ENCODE peak calls at places on chromosomes 11 and 22, in eight cellular contexts. K, N, L, M, R, D, A and Q are unnamed samples.

GRCh38 chr11:45473491-45473890 is 187.3 kb upstream of the SYT13 start:
- DNase-seq in K (no peak), N (no peak), L (no peak), M (peak), R (no peak), D (no peak), A (no peak), Q (no peak)

GRCh38 chr22:50473855-50474671 is 772 bp downstream of the SBF1 start:
- DNase-seq in K (peak), N (peak), L (peak), M (peak), R (peak), D (no peak), A (no peak), Q (no peak)

GRCh38 chr22:44305455-44305854 is 7.3 kb downstream of the SHISAL1 start:
- DNase-seq in K (no peak), N (no peak), L (no peak), M (no peak), R (no peak), D (no peak), A (no peak), Q (no peak)

GRCh38 chr11:9573775-9574555 is 495 bp downstream of the WEE1 start:
- DNase-seq in K (peak), N (peak), L (no peak), M (no peak), R (no peak), D (no peak), A (no peak), Q (no peak)

GRCh38 chr11:116078101-116078561 is 573.9 kb upstream of the CADM1 start:
- DNase-seq in K (no peak), N (no peak), L (no peak), M (peak), R (peak), D (peak), A (no peak), Q (no peak)

GRCh38 chr11:118532091-118532490 is 1.1 kb downstream of the TMEM25 start:
- DNase-seq in K (no peak), N (no peak), L (no peak), M (no peak), R (no peak), D (no peak), A (no peak), Q (no peak)

GRCh38 chr11:68314886-68315580 is 2.6 kb downstream of the LRP5 start:
- DNase-seq in K (no peak), N (peak), L (peak), M (no peak), R (peak), D (no peak), A (peak), Q (no peak)

GRCh38 chr11:1872267-1872985 is 19.3 kb downstream of the PRR33 start:
- DNase-seq in K (no peak), N (no peak), L (no peak), M (no peak), R (no peak), D (no peak), A (no peak), Q (no peak)

GRCh38 chr22:27801197-27801615 is 350 bp downstream of the MN1 start:
- DNase-seq in K (peak), N (peak), L (peak), M (peak), R (peak), D (no peak), A (no peak), Q (no peak)

GRCh38 chr22:39215070-39215396 is 29.7 kb downstream of the PDGFB start:
- DNase-seq in K (no peak), N (no peak), L (no peak), M (no peak), R (no peak), D (no peak), A (no peak), Q (no peak)

GRCh38 chr11:130705670-130706421 is 210.4 kb downstream of the SNX19 start:
- DNase-seq in K (no peak), N (no peak), L (no peak), M (no peak), R (no peak), D (no peak), A (no peak), Q (no peak)

GRCh38 chr22:49042066-49042465 is 785.6 kb downstream of the BRD1 start:
- DNase-seq in K (no peak), N (no peak), L (no peak), M (no peak), R (no peak), D (no peak), A (no peak), Q (no peak)

GRCh38 chr11:62122076-62122475 is 1.7 kb upstream of the INCENP start:
- DNase-seq in K (no peak), N (no peak), L (no peak), M (peak), R (peak), D (no peak), A (no peak), Q (no peak)

GRCh38 chr11:62125316-62125715 is 1.5 kb downstream of the INCENP start:
- DNase-seq in K (no peak), N (no peak), L (no peak), M (no peak), R (no peak), D (no peak), A (no peak), Q (no peak)

GRCh38 chr11:62123669-62124185 is at the start of gene INCENP:
- DNase-seq in K (peak), N (peak), L (peak), M (peak), R (peak), D (peak), A (peak), Q (peak)

GRCh38 chr11:62125881-62126280 is 2.1 kb downstream of the INCENP start:
- DNase-seq in K (no peak), N (no peak), L (no peak), M (no peak), R (peak), D (no peak), A (no peak), Q (no peak)

DNA sequence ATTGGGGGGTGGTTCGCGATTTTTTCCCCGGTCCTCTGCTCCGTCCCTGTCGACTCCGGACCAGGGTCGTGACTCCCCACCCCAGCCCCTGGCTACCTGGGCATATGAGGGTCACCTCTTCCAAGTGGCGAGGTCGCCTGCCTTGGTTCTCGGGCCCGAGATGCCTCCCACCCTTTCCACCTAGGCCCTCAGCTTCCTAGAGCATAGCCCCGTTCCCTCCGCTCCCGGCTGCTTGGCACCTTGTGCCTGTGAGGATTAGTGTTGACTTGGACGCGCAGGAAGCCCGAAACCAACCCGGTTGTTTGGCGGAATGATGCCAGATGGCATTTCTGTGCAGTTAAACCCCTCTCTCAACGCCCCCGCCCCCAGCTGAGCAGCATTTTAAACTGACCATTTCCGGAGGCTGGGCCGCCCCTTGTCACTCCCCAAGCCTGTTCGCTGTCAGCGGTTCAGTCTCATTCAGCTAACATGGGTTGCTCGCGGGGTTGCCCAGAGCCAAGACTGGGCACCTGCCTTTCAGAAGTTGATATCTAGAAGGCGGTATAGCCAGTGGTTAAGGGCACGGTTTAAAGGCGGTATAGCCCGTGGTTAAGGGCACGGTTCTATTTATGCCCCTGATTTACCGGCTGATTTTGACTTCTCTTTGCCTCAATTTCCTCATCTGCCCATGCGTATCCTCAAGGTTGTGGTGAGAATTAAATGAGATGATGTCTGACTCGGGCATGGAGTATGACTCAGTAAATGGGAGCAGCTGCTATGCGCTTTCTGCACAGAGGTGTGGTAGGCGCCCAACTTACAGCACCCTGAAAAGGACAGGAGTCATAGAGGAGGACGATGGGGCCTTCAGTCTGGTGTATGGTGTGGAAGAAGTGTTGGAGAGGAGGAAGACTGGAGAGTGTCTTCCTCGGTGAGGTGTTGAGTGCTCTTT is 639 bp downstream of the INCENP start:
- DNase-seq in K (no peak), N (peak), L (peak), M (peak), R (peak), D (no peak), A (peak), Q (no peak)
- TF ChIP-seq POLR2AphosphoS5 in K (no peak), N (no peak), L (no peak), M (no peak), R (no peak), D (no peak), A (no peak), Q (no peak)

GRCh38 chr11:62552931-62553838 is 6.6 kb upstream of the AHNAK start:
- DNase-seq in K (peak), N (peak), L (peak), M (peak), R (peak), D (peak), A (peak), Q (no peak)
- TF ChIP-seq POLR2AphosphoS5 in K (peak), N (peak), L (peak), M (no peak), R (peak), D (peak), A (peak), Q (no peak)

GRCh38 chr11:80668039-80668438 is 1227.2 kb upstream of the TENM4 start:
- DNase-seq in K (no peak), N (no peak), L (no peak), M (peak), R (no peak), D (no peak), A (no peak), Q (no peak)

DNA sequence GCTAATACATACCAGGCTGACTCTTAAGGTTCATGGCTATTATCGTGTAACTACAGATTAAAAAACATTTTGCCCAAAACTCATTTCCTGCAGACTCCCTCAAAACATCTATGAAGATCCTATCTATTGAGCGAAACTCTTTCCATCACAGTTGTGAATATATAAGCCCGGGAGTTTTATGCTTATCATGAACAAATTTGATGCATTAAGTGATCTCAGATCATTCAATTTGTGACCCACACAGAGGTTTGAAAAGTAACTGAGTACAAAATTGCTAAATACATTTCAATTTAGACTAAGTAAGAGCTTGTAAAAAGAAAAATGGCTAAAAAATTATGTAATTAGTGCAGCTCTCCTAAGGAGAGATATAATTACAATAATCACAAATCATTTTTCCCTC is 1228.8 kb upstream of the TENM4 start:
- DNase-seq in K (no peak), N (no peak), L (no peak), M (no peak), R (no peak), D (no peak), A (no peak), Q (no peak)
- TF ChIP-seq POLR2AphosphoS5 in K (no peak), N (no peak), L (no peak), M (no peak), R (no peak), D (no peak), A (no peak), Q (no peak)

DNA sequence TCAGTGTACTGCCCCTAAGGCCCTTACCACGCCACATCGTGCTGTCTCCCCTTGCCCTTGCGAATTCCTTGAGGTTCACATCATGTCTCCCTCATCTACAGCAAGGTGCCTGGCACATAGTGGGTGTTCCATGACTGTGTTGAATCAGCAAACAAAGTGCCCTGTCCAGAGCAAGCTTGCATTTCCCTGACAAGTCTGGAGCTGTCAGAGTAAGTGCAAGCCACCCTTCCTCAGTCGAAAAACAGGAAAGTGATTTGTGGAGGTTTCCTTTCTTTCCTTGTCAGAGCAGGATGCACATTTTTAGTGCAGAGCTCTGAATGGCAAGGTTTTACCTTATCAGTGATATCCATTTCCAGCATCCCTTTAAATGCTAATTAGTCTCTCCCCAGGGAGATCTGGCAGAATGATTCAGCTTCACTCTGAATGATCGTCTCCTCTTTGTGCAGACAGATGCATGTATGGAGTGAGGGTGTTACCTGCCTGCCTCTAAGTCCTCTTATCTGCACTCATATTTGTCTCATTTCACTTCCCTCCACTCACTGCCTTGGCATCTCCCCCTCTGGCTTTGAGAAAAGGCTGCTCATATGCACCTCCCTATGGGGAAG is 331.2 kb downstream of the TMEM135 start:
- DNase-seq in K (no peak), N (no peak), L (peak), M (peak), R (no peak), D (no peak), A (no peak), Q (no peak)
- TF ChIP-seq POLR2AphosphoS5 in K (no peak), N (no peak), L (peak), M (no peak), R (no peak), D (no peak), A (no peak), Q (no peak)

GRCh38 chr11:92866679-92867282 is 102.7 kb upstream of the MTNR1B start:
- DNase-seq in K (no peak), N (no peak), L (no peak), M (peak), R (no peak), D (no peak), A (no peak), Q (no peak)

GRCh38 chr11:92859290-92859689 is 110.2 kb upstream of the MTNR1B start:
- DNase-seq in K (no peak), N (no peak), L (no peak), M (no peak), R (no peak), D (no peak), A (no peak), Q (no peak)

GRCh38 chr11:92865352-92865751 is 104.1 kb upstream of the MTNR1B start:
- DNase-seq in K (no peak), N (no peak), L (no peak), M (no peak), R (no peak), D (no peak), A (no peak), Q (no peak)

GRCh38 chr11:92861641-92862040 is 107.8 kb upstream of the MTNR1B start:
- DNase-seq in K (no peak), N (no peak), L (no peak), M (peak), R (no peak), D (no peak), A (no peak), Q (no peak)
- TF ChIP-seq POLR2AphosphoS5 in K (no peak), N (no peak), L (no peak), M (no peak), R (no peak), D (no peak), A (no peak), Q (no peak)

DNA sequence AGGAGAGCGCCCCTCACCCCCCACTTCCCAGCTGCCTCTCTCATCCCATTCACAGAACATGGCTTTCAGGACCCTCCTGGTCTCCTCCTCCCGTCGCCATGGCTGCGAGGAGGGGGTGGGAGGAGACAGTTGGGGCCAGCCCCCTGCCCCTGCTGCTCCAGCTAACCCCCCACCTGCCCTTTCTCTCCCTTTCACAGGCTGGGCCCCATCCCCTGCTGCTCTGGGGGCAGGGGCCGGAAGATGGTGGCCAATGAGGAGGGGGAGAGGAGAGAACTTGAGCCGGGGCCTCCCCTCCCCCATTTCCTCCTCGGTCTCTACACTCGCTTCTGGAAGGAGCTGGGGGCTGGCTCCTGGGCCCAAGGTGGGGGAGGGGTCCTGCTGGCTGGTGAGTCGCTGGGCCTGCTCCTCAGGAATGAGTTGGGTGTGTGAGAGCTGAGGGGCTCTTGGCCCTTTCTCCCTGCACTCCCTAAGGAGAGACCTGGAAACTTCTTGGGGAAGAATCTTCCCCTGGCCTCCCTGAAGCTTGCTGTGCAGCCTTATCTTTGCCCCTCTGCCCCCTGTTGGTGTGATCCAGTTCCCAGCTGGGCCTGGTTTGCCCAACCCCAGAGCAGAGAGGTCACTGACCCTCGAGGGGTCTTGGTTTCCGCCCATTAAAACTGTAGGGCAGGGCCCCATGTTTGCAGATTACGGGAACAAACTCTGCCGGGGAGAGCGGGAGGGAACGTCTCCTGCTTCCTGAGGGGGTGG is 10.2 kb downstream of the YPEL4 start:
- DNase-seq in K (no peak), N (no peak), L (peak), M (peak), R (no peak), D (no peak), A (no peak), Q (no peak)
- TF ChIP-seq POLR2AphosphoS5 in K (no peak), N (no peak), L (no peak), M (peak), R (no peak), D (no peak), A (no peak), Q (no peak)

DNA sequence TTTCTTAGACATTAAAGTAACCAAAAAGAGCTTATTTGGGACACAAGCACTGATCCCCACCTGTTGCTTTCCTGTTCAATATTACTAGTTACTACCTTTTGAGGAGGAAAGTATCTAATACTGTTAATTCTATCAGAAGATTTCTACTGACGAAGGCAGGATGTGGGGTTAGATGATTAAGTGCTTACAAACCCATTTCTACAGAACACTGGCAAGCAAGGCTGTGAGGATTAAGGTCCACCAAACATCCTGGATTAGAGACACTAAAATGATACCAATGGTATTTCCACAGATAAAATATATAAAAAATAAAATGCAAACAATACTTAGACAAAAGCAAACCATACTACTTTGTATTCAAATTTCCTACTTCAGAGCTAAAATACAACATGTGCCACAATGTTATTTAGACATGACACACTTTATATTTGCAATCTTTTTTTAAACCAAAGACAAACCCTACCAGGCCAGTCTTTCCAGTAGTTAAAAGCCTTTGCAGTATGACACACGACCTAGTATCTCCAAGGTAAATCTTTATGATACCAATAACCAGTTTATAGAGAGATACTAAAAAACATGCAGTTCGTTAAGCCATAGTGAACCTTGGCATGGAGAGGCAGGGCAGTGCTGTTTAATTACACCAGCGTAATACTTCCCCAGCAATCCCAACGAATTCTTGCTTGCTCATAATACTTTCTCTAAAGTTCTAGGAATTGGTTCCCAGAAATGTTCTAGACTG is 71.2 kb upstream of the TP53AIP1 start:
- DNase-seq in K (no peak), N (peak), L (no peak), M (no peak), R (no peak), D (no peak), A (no peak), Q (no peak)
- TF ChIP-seq POLR2AphosphoS5 in K (no peak), N (no peak), L (no peak), M (no peak), R (no peak), D (no peak), A (no peak), Q (no peak)